ENCODE peak calls at places on chromosome 18, in six cellular contexts. C, X, L, W, U and E are unnamed samples.

GRCh38 chr18:56869189-56869777 is 218.1 kb downstream of the WDR7 start:
- DNase-seq in C (peak), X (peak), L (no peak), W (no peak), U (peak), E (peak)

GRCh38 chr18:29459986-29460385 is 1283.1 kb upstream of the CDH2 start:
- DNase-seq in C (no peak), X (no peak), L (no peak), W (no peak), U (no peak), E (no peak)

GRCh38 chr18:10051877-10052631 is 138.2 kb downstream of the VAPA start:
- DNase-seq in C (no peak), X (peak), L (no peak), W (peak), U (no peak), E (peak)

GRCh38 chr18:48923746-48924580 is 26.8 kb downstream of the SMAD7 start:
- DNase-seq in C (no peak), X (peak), L (no peak), W (no peak), U (no peak), E (no peak)

GRCh38 chr18:7945882-7946281 is 378.8 kb downstream of the PTPRM start:
- DNase-seq in C (no peak), X (peak), L (no peak), W (no peak), U (peak), E (peak)

GRCh38 chr18:34352385-34353163 is 127.9 kb upstream of the NOL4 start:
- DNase-seq in C (no peak), X (no peak), L (no peak), W (no peak), U (no peak), E (peak)

GRCh38 chr18:56451188-56451587 is 187.2 kb downstream of the TXNL1 start:
- DNase-seq in C (no peak), X (no peak), L (no peak), W (no peak), U (no peak), E (no peak)

GRCh38 chr18:23196119-23197004 is 61.1 kb downstream of the CABLES1 start:
- DNase-seq in C (no peak), X (no peak), L (no peak), W (no peak), U (no peak), E (no peak)

GRCh38 chr18:23142285-23142929 is 7.1 kb downstream of the CABLES1 start:
- DNase-seq in C (no peak), X (no peak), L (no peak), W (no peak), U (no peak), E (peak)

GRCh38 chr18:31500161-31500688 is 2.2 kb downstream of the DSG2 start:
- DNase-seq in C (no peak), X (no peak), L (no peak), W (no peak), U (no peak), E (no peak)

GRCh38 chr18:42275949-42276730 is 321.1 kb downstream of the PIK3C3 start:
- DNase-seq in C (no peak), X (no peak), L (no peak), W (no peak), U (no peak), E (no peak)

GRCh38 chr18:64244571-64244970 is 95.7 kb upstream of the LINC00305 start:
- DNase-seq in C (no peak), X (no peak), L (no peak), W (no peak), U (peak), E (no peak)

GRCh38 chr18:23650963-23651927 is 11.5 kb downstream of the ANKRD29 start:
- DNase-seq in C (no peak), X (peak), L (no peak), W (no peak), U (peak), E (peak)

GRCh38 chr18:7576685-7577084 is 9.6 kb downstream of the PTPRM start:
- DNase-seq in C (no peak), X (peak), L (no peak), W (no peak), U (no peak), E (peak)

GRCh38 chr18:45666520-45666919 is 51.2 kb downstream of the SLC14A2 start:
- DNase-seq in C (no peak), X (no peak), L (no peak), W (no peak), U (no peak), E (no peak)

GRCh38 chr18:23825496-23825895 is 136.2 kb downstream of the LAMA3 start:
- DNase-seq in C (no peak), X (peak), L (no peak), W (no peak), U (no peak), E (no peak)

GRCh38 chr18:10463096-10463495 is 8.7 kb downstream of the APCDD1 start:
- DNase-seq in C (no peak), X (no peak), L (no peak), W (no peak), U (no peak), E (no peak)

GRCh38 chr18:44898536-44898935 is 217.8 kb downstream of the SETBP1 start:
- DNase-seq in C (no peak), X (no peak), L (no peak), W (no peak), U (no peak), E (no peak)

GRCh38 chr18:6413554-6414117 is 1.1 kb downstream of the L3MBTL4 start:
- DNase-seq in C (no peak), X (no peak), L (no peak), W (peak), U (no peak), E (no peak)

GRCh38 chr18:61892683-61893303 is at the start of gene RNF152:
- DNase-seq in C (no peak), X (peak), L (peak), W (peak), U (no peak), E (no peak)

GRCh38 chr18:61894751-61895524 is 2.1 kb upstream of the RNF152 start:
- DNase-seq in C (no peak), X (no peak), L (no peak), W (peak), U (no peak), E (no peak)

GRCh38 chr18:61896118-61896517 is 3.3 kb upstream of the RNF152 start:
- DNase-seq in C (no peak), X (no peak), L (no peak), W (no peak), U (no peak), E (no peak)

GRCh38 chr18:61893304-61893970 is 630 bp upstream of the RNF152 start:
- DNase-seq in C (no peak), X (peak), L (peak), W (peak), U (no peak), E (peak)

GRCh38 chr18:61893971-61894750 is 1.4 kb upstream of the RNF152 start:
- DNase-seq in C (peak), X (peak), L (peak), W (peak), U (peak), E (peak)
- TF ChIP-seq CTCF in C (peak), X (peak), L (peak), W (peak), U (no peak), E (peak)

GRCh38 chr18:11512096-11513030 is 97.0 kb upstream of the SLC35G4 start:
- DNase-seq in C (no peak), X (peak), L (no peak), W (no peak), U (peak), E (peak)
- TF ChIP-seq CTCF in C (no peak), X (no peak), L (peak), W (no peak), U (peak), E (peak)

DNA sequence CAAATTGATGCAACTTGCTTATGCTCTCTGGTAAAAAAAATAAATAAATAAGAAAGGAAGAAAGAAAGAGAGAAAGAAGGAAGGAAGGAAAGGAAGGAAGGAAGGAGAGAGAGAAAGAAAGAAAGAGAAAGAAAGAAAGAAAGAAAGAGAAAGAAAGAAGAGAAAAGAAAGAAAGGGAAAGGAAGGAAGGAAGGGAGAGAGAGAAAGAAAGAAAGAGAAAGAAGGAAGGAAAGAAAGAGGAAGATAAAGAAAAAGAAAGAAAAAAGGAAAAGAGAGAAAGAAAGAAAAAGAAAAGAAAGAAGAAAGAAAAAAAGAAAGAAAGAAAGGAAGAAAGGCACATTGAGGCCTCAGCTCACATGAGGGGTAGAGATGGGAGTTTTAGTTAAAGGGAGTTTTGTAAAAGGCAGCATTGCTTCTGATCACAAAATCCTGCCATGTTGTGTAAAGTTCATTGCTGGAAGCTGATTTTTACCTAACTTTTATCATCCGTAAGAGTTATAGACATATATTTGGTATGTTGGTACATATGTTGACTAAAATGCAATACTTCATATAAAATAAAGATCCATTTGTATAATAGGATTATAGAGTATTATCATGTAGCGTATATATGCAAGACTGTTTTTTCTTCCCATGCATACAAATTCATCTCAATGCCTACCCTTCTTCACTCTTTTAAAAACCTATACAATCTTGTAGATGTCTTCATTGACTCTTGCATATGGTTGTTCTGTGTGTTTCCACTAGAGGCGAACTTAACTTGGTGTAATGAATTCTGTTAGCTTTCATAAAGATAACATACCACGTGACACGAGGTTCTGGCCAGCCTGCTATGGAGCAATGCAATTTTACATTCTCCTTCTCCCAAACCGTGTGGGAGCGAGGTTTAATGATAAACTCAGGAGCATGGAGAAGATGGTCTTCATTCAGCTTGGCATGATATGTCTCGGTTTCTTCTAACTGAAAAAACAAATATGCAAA is 32.8 kb downstream of the MYOM1 start:
- DNase-seq in C (no peak), X (peak), L (no peak), W (peak), U (peak), E (no peak)
- TF ChIP-seq CTCF in C (no peak), X (peak), L (peak), W (no peak), U (no peak), E (no peak)

GRCh38 chr18:36199691-36200295 is 12.5 kb downstream of the MOCOS start:
- DNase-seq in C (no peak), X (no peak), L (no peak), W (no peak), U (no peak), E (no peak)

GRCh38 chr18:36191711-36192110 is 4.4 kb downstream of the MOCOS start:
- DNase-seq in C (no peak), X (no peak), L (no peak), W (no peak), U (no peak), E (no peak)

GRCh38 chr18:36194719-36195315 is 7.5 kb downstream of the MOCOS start:
- DNase-seq in C (no peak), X (no peak), L (no peak), W (no peak), U (no peak), E (no peak)

GRCh38 chr18:36196239-36196995 is 9.1 kb downstream of the MOCOS start:
- DNase-seq in C (no peak), X (no peak), L (no peak), W (no peak), U (no peak), E (no peak)

DNA sequence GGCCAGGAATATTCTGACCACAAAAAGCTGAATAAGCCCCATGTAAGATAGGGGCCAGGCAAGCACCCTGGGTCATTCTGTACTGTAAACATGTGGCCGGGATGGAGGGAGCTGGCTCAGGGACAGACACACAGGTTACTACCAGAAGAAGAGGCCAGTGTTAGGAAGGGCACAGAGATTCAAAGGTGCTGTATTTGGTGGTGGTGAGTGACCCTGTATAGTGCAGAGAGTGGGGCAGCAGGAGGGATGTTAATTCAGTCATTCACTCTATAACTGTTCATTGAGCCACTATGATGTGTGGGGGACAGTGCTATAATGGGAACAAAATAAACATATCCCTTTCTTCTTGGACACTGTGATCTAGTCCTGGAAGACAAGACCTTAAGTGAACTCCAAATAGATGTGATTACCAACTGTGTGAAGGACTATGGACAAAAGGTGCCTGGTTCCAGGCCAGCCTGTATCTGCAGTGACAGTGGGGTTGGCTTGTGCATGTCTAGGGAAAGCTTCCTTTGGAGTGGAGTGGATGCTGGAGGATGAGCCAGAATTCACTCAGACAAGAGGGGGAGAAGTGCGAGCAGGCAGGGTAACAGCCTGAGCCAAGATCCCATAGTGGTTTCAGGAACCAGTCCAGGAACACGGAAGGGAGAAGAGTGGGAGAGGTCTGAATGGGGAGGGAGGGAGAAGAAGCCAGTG is 8.3 kb downstream of the MOCOS start:
- DNase-seq in C (no peak), X (peak), L (no peak), W (no peak), U (no peak), E (no peak)
- TF ChIP-seq CTCF in C (no peak), X (no peak), L (no peak), W (no peak), U (no peak), E (no peak)

GRCh38 chr18:21747764-21748693 is 7.4 kb downstream of the MIB1 start:
- DNase-seq in C (no peak), X (no peak), L (no peak), W (no peak), U (no peak), E (no peak)

GRCh38 chr18:21747268-21747667 is 6.7 kb downstream of the MIB1 start:
- DNase-seq in C (no peak), X (no peak), L (no peak), W (no peak), U (no peak), E (no peak)

GRCh38 chr18:21742323-21742687 is 1.7 kb downstream of the MIB1 start:
- DNase-seq in C (no peak), X (no peak), L (no peak), W (no peak), U (no peak), E (peak)

GRCh38 chr18:21743166-21743831 is 2.7 kb downstream of the MIB1 start:
- DNase-seq in C (no peak), X (no peak), L (no peak), W (no peak), U (no peak), E (no peak)

DNA sequence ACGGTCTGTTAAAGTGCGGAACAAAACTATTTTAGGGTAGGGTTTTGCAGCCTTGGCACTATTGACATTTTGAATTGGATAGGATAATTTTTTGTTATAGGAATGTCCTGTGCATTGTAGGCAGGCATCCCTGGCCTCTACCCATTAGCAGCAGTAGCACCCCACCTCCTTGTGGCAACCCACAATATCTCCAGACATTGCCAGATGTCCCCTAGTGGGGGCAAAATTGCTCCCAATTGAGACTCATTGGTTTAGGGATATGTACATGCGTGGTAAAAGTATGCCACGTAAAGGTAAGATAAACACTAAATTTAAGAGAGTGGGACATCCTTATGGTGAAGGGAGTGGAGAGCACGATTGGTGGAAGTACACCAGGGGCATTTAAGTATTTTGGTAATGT is 4.6 kb downstream of the MIB1 start:
- DNase-seq in C (no peak), X (no peak), L (no peak), W (no peak), U (no peak), E (no peak)
- TF ChIP-seq CTCF in C (no peak), X (no peak), L (no peak), W (no peak), U (no peak), E (no peak)

GRCh38 chr18:1663879-1664705 is 759.4 kb downstream of the ADCYAP1 start:
- DNase-seq in C (peak), X (peak), L (peak), W (peak), U (peak), E (peak)
- TF ChIP-seq CTCF in C (peak), X (peak), L (peak), W (no peak), U (peak), E (peak)